ENCODE peak calls at places on chromosomes 12 and 14, in eight cellular contexts. Q is NCI-H446 treated with DMSO at 0.1 percent for 48 hours; P is NCI-H69; E is endodermal cell; D is activated CD4-positive, CD25-positive, alpha-beta regulatory T cell treated with anti-CD3 and anti-CD28 coated beads, Interleukin-2, amount 50 U/mL, for 16 hours; G is NCI-H1417 treated with DMSO at 0.1 percent for 48 hours; B is M059J; S is activated naive CD4-positive, alpha-beta T cell. H is an unnamed sample.

GRCh38 chr12:132677492-132677891 is 9.7 kb downstream of the POLE start:
- DNase-seq in S (no peak), P (no peak), E (no peak), Q (no peak), B (no peak), G (no peak), D (no peak), H (no peak)

GRCh38 chr14:89723930-89724915 is 230.3 kb downstream of the EFCAB11 start:
- DNase-seq in Q (no peak), B (no peak), D (no peak), G (no peak), P (no peak), E (no peak), S (no peak), H (no peak)

GRCh38 chr12:113092478-113093408 is 36.2 kb downstream of the DTX1 start:
- DNase-seq in Q (no peak), S (no peak), G (no peak), E (peak), P (peak), D (no peak), B (no peak), H (no peak)

GRCh38 chr12:59736786-59737185 is 141.0 kb downstream of the SLC16A7 start:
- DNase-seq in P (no peak), E (peak), B (peak), Q (peak), G (no peak), D (no peak), S (no peak), H (peak)

GRCh38 chr12:131574397-131574775 is 136.5 kb upstream of the SFSWAP start:
- DNase-seq in S (no peak), P (peak), G (no peak), Q (no peak), B (no peak), E (no peak), D (no peak), H (no peak)

GRCh38 chr12:127485528-127485927 is 781.4 kb upstream of the TMEM132C start:
- DNase-seq in D (no peak), P (peak), G (no peak), B (peak), S (no peak), E (peak), Q (no peak), H (no peak)

GRCh38 chr14:100674428-100674827 is 52.3 kb upstream of the DLK1 start:
- DNase-seq in B (no peak), S (no peak), P (peak), D (no peak), G (no peak), Q (no peak), E (no peak), H (no peak)

GRCh38 chr12:42586268-42586667 is 3.3 kb downstream of the PRICKLE1 start:
- DNase-seq in S (no peak), D (no peak), E (no peak), G (no peak), B (no peak), Q (no peak), P (peak), H (no peak)

GRCh38 chr12:69901141-69901900 is 76.3 kb downstream of the MYRFL start:
- DNase-seq in Q (no peak), B (peak), S (no peak), G (no peak), P (peak), E (no peak), D (no peak), H (no peak)

GRCh38 chr12:109868182-109869051 is 11.9 kb downstream of the GLTP start:
- DNase-seq in G (no peak), Q (no peak), D (no peak), B (no peak), E (no peak), S (no peak), P (no peak), H (no peak)

GRCh38 chr12:70584332-70584731 is 52.9 kb downstream of the PTPRB start:
- DNase-seq in E (no peak), G (no peak), S (no peak), B (no peak), D (no peak), P (no peak), Q (no peak), H (no peak)

GRCh38 chr12:12046401-12046800 is 24.3 kb upstream of the BCL2L14 start:
- DNase-seq in D (no peak), Q (no peak), E (peak), P (no peak), S (no peak), B (no peak), G (no peak), H (no peak)